ENCODE peak calls at places on chromosomes 1 and 21, in eight cellular contexts. O, K, U, L, H, T, C and V are unnamed samples.

GRCh38 chr1:201262963-201263608 is 20.2 kb upstream of the PKP1 start:
- DNase-seq in O (no peak), T (no peak), K (no peak), C (no peak), U (no peak), H (no peak), L (no peak), V (no peak)

GRCh38 chr1:185350027-185350442 is 33.0 kb upstream of the IVNS1ABP start:
- DNase-seq in T (no peak), U (no peak), O (no peak), H (no peak), K (no peak), L (no peak), C (no peak), V (no peak)

GRCh38 chr1:234584926-234585325 is 25.1 kb downstream of the IRF2BP2 start:
- DNase-seq in L (no peak), O (no peak), C (no peak), K (peak; percentile 60), H (no peak), T (no peak), U (no peak), V (peak; percentile 20)

GRCh38 chr21:40049031-40049958 is 182.1 kb downstream of the PCP4 start:
- DNase-seq in U (no peak), O (no peak), T (no peak), L (peak; percentile 11), C (no peak), H (no peak), K (peak; percentile 58), V (no peak)

GRCh38 chr21:34736116-34736870 is 67.5 kb downstream of the CLIC6 start:
- DNase-seq in O (no peak), K (no peak), T (no peak), H (no peak), L (peak; percentile 44), C (no peak), U (no peak), V (no peak)

GRCh38 chr21:16196521-16197208 is 466.9 kb downstream of the USP25 start:
- DNase-seq in C (no peak), O (peak; percentile 80), L (no peak), H (no peak), U (no peak), T (no peak), K (no peak), V (peak; percentile 51)

GRCh38 chr1:91697322-91698260 is 188.4 kb downstream of the TGFBR3 start:
- DNase-seq in H (no peak), L (peak; percentile 79), K (no peak), O (no peak), U (no peak), T (peak; percentile 11), C (no peak), V (no peak)

GRCh38 chr1:184793967-184794366 is 39.3 kb upstream of the EDEM3 start:
- DNase-seq in H (no peak), L (no peak), U (no peak), C (no peak), T (no peak), K (no peak), O (no peak), V (no peak)

GRCh38 chr1:183163311-183163710 is 22.8 kb upstream of the LAMC2 start:
- DNase-seq in L (peak; percentile 95), K (no peak), U (no peak), C (no peak), O (peak; percentile 58), H (no peak), T (no peak), V (no peak)

GRCh38 chr1:39639333-39640130 is at the start of gene HEYL:
- DNase-seq in C (peak; percentile 91), O (no peak), H (peak; percentile 86), U (no peak), K (peak; percentile 46), T (peak; percentile 65), L (peak; percentile 19), V (peak; percentile 31)

GRCh38 chr1:212699839-212700596 is at the start of gene BATF3:
- DNase-seq in U (no peak), L (no peak), O (no peak), T (no peak), C (peak; percentile 79), H (peak; percentile 25), K (peak; percentile 40), V (no peak)

DNA sequence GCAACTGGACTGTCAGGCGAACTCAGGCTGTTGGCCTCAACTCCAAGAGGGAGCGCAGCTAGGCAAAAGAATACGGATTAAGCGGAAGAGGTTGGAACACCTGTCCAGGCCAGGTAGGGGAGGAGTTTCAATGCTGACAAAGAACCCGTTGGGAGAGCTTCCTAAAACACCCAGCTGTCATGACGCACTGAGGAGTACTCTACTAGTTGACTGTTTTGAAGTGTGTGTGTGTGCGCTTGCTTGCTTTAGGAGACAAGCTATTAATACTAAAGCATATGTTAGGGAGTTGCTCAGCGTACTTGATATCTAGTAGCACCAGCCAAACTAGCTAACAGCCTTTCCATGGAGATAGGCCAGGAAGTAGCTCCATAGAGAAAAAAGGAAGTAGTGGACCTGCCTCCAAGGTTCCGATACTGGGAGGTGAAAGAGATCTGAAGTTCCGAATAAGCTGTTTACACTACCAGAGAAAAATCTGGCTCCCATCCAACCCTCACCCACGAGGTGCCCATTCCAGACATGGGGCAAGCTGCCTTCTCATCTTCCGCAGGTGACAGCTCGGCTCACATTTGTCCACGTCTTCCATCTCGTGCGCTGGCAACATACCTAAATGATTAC is 974 bp upstream of the FNBP1L start:
- DNase-seq in K (peak; percentile 44), C (no peak), T (no peak), H (peak; percentile 52), L (no peak), O (peak; percentile 6), U (peak; percentile 73), V (peak; percentile 86)
- TF ChIP-seq POLR2A in K (no peak), C (no peak), T (no peak), H (no peak), L (no peak), O (no peak), U (peak; percentile 23), V (peak; percentile 44)

DNA sequence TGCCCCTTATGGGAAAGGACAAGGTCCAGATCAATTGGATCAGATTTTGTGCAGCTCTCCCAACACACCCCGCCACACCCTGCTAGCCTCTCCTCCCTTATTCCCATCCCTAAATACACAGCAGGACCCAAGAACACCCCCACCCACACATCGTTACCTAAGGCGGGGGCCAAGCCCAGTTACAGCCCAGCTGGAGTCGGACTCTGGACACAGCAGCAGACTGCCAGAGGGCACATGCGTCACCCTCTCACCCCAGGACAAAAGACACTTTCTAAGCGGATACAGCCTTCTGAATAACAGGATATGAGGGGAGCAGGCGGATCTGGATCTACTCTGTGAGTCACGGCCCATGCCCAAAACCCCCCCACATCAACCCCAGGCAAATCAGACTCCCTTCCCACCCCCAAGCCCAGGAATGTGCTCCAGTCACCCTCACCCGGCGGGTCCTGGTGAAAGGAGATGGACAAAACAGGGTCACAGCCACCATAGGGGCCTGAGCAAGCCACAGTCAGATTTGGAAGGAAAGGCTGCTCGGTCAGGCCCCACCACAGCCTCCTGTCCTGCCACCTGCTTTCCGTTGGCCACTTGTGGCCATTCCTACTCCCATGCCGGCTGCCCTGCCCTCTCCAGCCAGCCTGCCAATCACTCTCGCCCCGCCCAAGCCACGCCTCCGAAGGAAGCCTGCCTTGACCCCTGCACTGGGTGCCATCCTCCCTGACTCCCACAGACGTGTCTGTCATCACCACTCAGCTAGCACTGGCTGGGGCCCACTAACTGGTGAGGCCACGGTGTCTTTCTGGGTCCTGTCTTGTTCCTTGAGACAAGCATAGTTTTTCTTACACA is 4.0 kb downstream of the S100A16 start:
- DNase-seq in T (no peak), U (peak; percentile 79), H (peak; percentile 93), C (peak; percentile 84), K (peak; percentile 71), O (peak; percentile 98), L (peak; percentile 95), V (no peak)
- TF ChIP-seq POLR2A in T (no peak), U (no peak), H (no peak), C (no peak), K (peak; percentile 25), O (peak; percentile 93), L (peak; percentile 77), V (no peak)

GRCh38 chr1:95058974-95059373 is 13.8 kb downstream of the ALG14 start:
- DNase-seq in K (peak; percentile 26), C (no peak), L (no peak), T (no peak), H (no peak), U (no peak), O (peak; percentile 37), V (no peak)

GRCh38 chr1:95067069-95067468 is 5.7 kb downstream of the ALG14 start:
- DNase-seq in H (no peak), L (no peak), U (no peak), O (no peak), K (peak; percentile 62), T (no peak), C (no peak), V (no peak)

GRCh38 chr1:95057361-95057760 is 15.4 kb downstream of the ALG14 start:
- DNase-seq in C (no peak), U (no peak), H (no peak), T (no peak), O (no peak), L (no peak), K (no peak), V (no peak)

DNA sequence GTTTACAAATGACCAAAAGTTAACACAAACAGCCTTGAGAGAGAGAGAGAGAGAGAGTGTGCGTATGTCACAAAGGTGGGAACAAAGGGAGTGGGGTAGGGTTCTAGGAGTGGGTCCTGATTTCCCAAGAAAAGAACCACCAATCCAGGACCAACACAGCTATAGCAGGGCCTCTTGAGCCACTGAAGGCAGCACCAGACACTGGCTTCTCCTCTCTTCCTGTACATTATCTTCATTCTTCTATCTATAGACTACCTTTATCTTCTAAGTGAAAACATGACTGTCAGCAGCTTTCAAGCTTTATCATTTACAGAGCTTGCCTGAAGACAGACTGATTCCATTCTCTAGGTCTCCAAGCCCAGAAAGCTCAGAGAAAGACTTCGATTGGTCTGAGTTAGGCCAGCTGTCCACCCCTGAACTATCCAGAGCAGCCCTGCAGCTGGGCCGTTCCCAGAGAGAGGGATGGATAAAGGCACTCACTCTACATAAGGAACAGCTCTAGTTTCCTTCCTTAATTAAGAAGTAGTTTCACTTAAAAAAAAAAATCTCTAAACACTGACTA is 11.2 kb downstream of the ALG14 start:
- DNase-seq in K (no peak), O (no peak), T (no peak), U (no peak), L (no peak), C (no peak), H (no peak), V (peak; percentile 11)
- TF ChIP-seq POLR2A in K (no peak), O (no peak), T (no peak), U (no peak), L (no peak), C (no peak), H (no peak), V (no peak)

GRCh38 chr21:42215942-42216725 is 2.8 kb upstream of the ABCG1 start:
- DNase-seq in T (no peak), U (no peak), H (no peak), L (no peak), C (no peak), K (no peak), O (no peak), V (no peak)
- TF ChIP-seq POLR2A in T (no peak), U (no peak), H (no peak), L (no peak), C (no peak), K (no peak), O (no peak), V (no peak)